ENCODE peak calls at places on chromosomes 4 and X, in five cellular contexts. D, V, M, X and Q are unnamed samples.

GRCh38 chr4:80070880-80071620 is 2.0 kb downstream of the ANTXR2 start:
- DNase-seq in D (no peak), V (no peak), M (no peak), X (no peak), Q (no peak)

GRCh38 chr4:15031993-15032660 is 29.8 kb downstream of the CPEB2 start:
- DNase-seq in D (no peak), V (no peak), M (no peak), X (no peak), Q (no peak)

GRCh38 chr4:36651253-36651652 is 369.8 kb downstream of the DTHD1 start:
- DNase-seq in D (no peak), V (no peak), M (no peak), X (no peak), Q (no peak)

GRCh38 chrX:24839331-24839730 is 145.6 kb downstream of the POLA1 start:
- DNase-seq in D (no peak), V (no peak), M (no peak), X (no peak), Q (no peak)

GRCh38 chr4:73603307-73603710 is 16.9 kb downstream of the RASSF6 start:
- DNase-seq in D (no peak), V (no peak), M (no peak), X (no peak), Q (no peak)

GRCh38 chr4:7721984-7722551 is 217.6 kb downstream of the AFAP1 start:
- DNase-seq in D (no peak), V (no peak), M (no peak), X (no peak), Q (no peak)

GRCh38 chr4:151940290-151940689 is 179.5 kb upstream of the GATB start:
- DNase-seq in D (no peak), V (no peak), M (no peak), X (no peak), Q (no peak)

GRCh38 chrX:34810911-34811310 is 131.7 kb upstream of the FAM47B start:
- DNase-seq in D (no peak), V (no peak), M (no peak), X (no peak), Q (no peak)

GRCh38 chrX:153791104-153791852 is 2.9 kb downstream of the IDH3G start:
- DNase-seq in D (no peak), V (no peak), M (no peak), X (no peak), Q (no peak)

GRCh38 chr4:19577121-19577520 is 674.6 kb upstream of the SLIT2 start:
- DNase-seq in D (no peak), V (no peak), M (no peak), X (no peak), Q (peak)

GRCh38 chr4:87122252-87122651 is 98.2 kb downstream of the KLHL8 start:
- DNase-seq in D (no peak), V (no peak), M (no peak), X (no peak), Q (no peak)

GRCh38 chr4:2084316-2084715 is 25.2 kb downstream of the NAT8L start:
- DNase-seq in D (no peak), V (no peak), M (peak), X (no peak), Q (no peak)

GRCh38 chr4:98694076-98694475 is 35.7 kb upstream of the TSPAN5 start:
- DNase-seq in D (no peak), V (no peak), M (no peak), X (no peak), Q (no peak)

GRCh38 chrX:129717902-129718301 is 20.9 kb upstream of the XPNPEP2 start:
- DNase-seq in D (no peak), V (no peak), M (peak), X (peak), Q (peak)

GRCh38 chrX:23434356-23434884 is 99.8 kb downstream of the PTCHD1 start:
- DNase-seq in D (peak), V (no peak), M (no peak), X (no peak), Q (peak)

GRCh38 chrX:52574416-52575275 is 57.8 kb upstream of the XAGE1B start:
- DNase-seq in D (no peak), V (peak), M (no peak), X (no peak), Q (peak)

GRCh38 chrX:131564553-131565229 is 20.8 kb downstream of the OR13H1 start:
- DNase-seq in D (no peak), V (no peak), M (no peak), X (no peak), Q (no peak)

GRCh38 chr4:7552466-7552865 is 117.7 kb upstream of the PSAPL1 start:
- DNase-seq in D (no peak), V (no peak), M (no peak), X (no peak), Q (no peak)

GRCh38 chrX:118226060-118226428 is 109.4 kb upstream of the KLHL13 start:
- DNase-seq in D (no peak), V (no peak), M (no peak), X (peak), Q (no peak)

GRCh38 chr4:117137143-117137542 is 51.8 kb upstream of the TRAM1L1 start:
- DNase-seq in D (no peak), V (no peak), M (no peak), X (peak), Q (peak)

GRCh38 chr4:156377036-156377700 is 423.5 kb upstream of the CTSO start:
- DNase-seq in D (no peak), V (no peak), M (no peak), X (no peak), Q (no peak)

GRCh38 chr4:98939892-98940298 is 11.0 kb upstream of the EIF4E start:
- DNase-seq in D (no peak), V (no peak), M (no peak), X (peak), Q (peak)

GRCh38 chr4:8238515-8239053 is 31.0 kb upstream of the HTRA3 start:
- DNase-seq in D (no peak), V (no peak), M (no peak), X (no peak), Q (no peak)

GRCh38 chr4:26751838-26752237 is 108.8 kb upstream of the STIM2 start:
- DNase-seq in D (no peak), V (no peak), M (no peak), X (no peak), Q (no peak)

GRCh38 chr4:174764105-174764729 is 64.8 kb downstream of the GLRA3 start:
- DNase-seq in D (no peak), V (peak), M (no peak), X (peak), Q (peak)

GRCh38 chrX:17860811-17861495 is at the start of gene RAI2:
- DNase-seq in D (peak), V (no peak), M (no peak), X (no peak), Q (no peak)

GRCh38 chr4:154491731-154492249 is at the start of gene DCHS2:
- DNase-seq in D (peak), V (no peak), M (no peak), X (no peak), Q (no peak)

GRCh38 chr4:37675587-37676290 is 10.4 kb downstream of the RELL1 start:
- DNase-seq in D (no peak), V (no peak), M (no peak), X (no peak), Q (no peak)

GRCh38 chr4:138113819-138114415 is 128.2 kb downstream of the SLC7A11 start:
- DNase-seq in D (no peak), V (no peak), M (no peak), X (no peak), Q (no peak)

GRCh38 chrX:21840199-21840557 is 761 bp downstream of the MBTPS2 start:
- DNase-seq in D (no peak), V (no peak), M (no peak), X (no peak), Q (no peak)

GRCh38 chr4:151673913-151674520 is 86.8 kb downstream of the GATB start:
- DNase-seq in D (no peak), V (no peak), M (no peak), X (no peak), Q (no peak)

GRCh38 chrX:115709039-115709438 is 148.1 kb downstream of the PLS3 start:
- DNase-seq in D (no peak), V (no peak), M (no peak), X (no peak), Q (no peak)

GRCh38 chr4:88008624-88009235 is 1.3 kb downstream of the PKD2 start:
- DNase-seq in D (no peak), V (no peak), M (no peak), X (no peak), Q (no peak)

GRCh38 chr4:38950159-38950558 is 82.0 kb downstream of the TMEM156 start:
- DNase-seq in D (no peak), V (no peak), M (no peak), X (no peak), Q (no peak)

GRCh38 chrX:45843518-45843917 is 642.8 kb upstream of the DIPK2B start:
- DNase-seq in D (no peak), V (no peak), M (no peak), X (no peak), Q (no peak)

GRCh38 chrX:2710041-2710471 is 19.0 kb downstream of the CD99 start:
- DNase-seq in D (no peak), V (no peak), M (no peak), X (no peak), Q (peak)

GRCh38 chrX:129738466-129739308 is at the start of gene XPNPEP2:
- DNase-seq in D (peak), V (no peak), M (peak), X (no peak), Q (peak)

GRCh38 chr4:10106421-10107039 is 10.1 kb downstream of the WDR1 start:
- DNase-seq in D (no peak), V (no peak), M (no peak), X (peak), Q (peak)